ENCODE peak calls at places on chromosomes 1 and 21, in eight cellular contexts. A is spleen, U is K562, W is suprapubic skin, N is stomach, G is breast epithelium, E is endothelial cell of umbilical vein, F is GM12878. R is an unnamed sample. For H3K27me3, the result is how much of the 10 kb centered on the place peaks cover.

GRCh38 chr1:208100906-208101305 is 143.3 kb downstream of the PLXNA2 start:
- DNase-seq in G (no peak), U (peak), E (no peak), W (no peak), A (no peak), N (no peak), F (no peak), R (no peak)

GRCh38 chr1:2258996-2259395 is 30.9 kb downstream of the SKI start:
- DNase-seq in G (no peak), E (no peak), F (no peak), U (no peak), W (no peak), N (no peak), A (no peak), R (no peak)

GRCh38 chr1:86155807-86156561 is 588 bp downstream of the COL24A1 start:
- DNase-seq in W (peak), U (no peak), A (peak), E (peak), F (no peak), G (no peak), N (no peak), R (peak)

GRCh38 chr1:230228234-230228897 is 161.3 kb downstream of the GALNT2 start:
- DNase-seq in E (no peak), W (no peak), F (no peak), G (no peak), N (no peak), A (no peak), U (no peak), R (no peak)

GRCh38 chr1:30188999-30189398 is 534.4 kb downstream of the MATN1 start:
- DNase-seq in W (no peak), G (no peak), A (no peak), U (no peak), E (no peak), F (no peak), N (no peak), R (no peak)

GRCh38 chr1:2979191-2980072 is 41.8 kb upstream of the ACTRT2 start:
- DNase-seq in W (peak), U (no peak), E (no peak), N (peak), A (peak), G (no peak), F (no peak), R (peak)

GRCh38 chr1:119410977-119411376 is 4.0 kb upstream of the HSD3B2 start:
- DNase-seq in A (no peak), N (no peak), E (no peak), G (no peak), F (no peak), W (no peak), U (no peak), R (no peak)

GRCh38 chr1:10626781-10627410 is 152.1 kb downstream of the PEX14 start:
- DNase-seq in A (peak), U (no peak), G (peak), F (no peak), E (no peak), W (peak), N (no peak), R (peak)

GRCh38 chr1:239647964-239648632 is 261.7 kb downstream of the CHRM3 start:
- DNase-seq in U (no peak), F (no peak), N (no peak), E (no peak), W (no peak), G (no peak), A (no peak), R (no peak)

GRCh38 chr1:180609643-180610555 is 21.9 kb upstream of the XPR1 start:
- DNase-seq in W (no peak), U (peak), F (no peak), G (no peak), A (no peak), E (no peak), N (no peak), R (no peak)

GRCh38 chr1:48864913-48865312 is 88.2 kb upstream of the BEND5 start:
- DNase-seq in W (no peak), U (no peak), E (no peak), A (no peak), N (no peak), F (no peak), G (no peak), R (no peak)

GRCh38 chr1:91569411-91570104 is 68.9 kb downstream of the CDC7 start:
- DNase-seq in F (no peak), U (peak), A (no peak), E (peak), G (no peak), N (peak), W (peak), R (peak)

GRCh38 chr1:64871256-64871655 is 95.1 kb downstream of the JAK1 start:
- DNase-seq in U (no peak), W (no peak), E (peak), F (no peak), A (no peak), N (no peak), G (no peak), R (no peak)

GRCh38 chr1:238384381-238384780 is 493.7 kb upstream of the ZP4 start:
- DNase-seq in A (no peak), N (no peak), U (no peak), G (no peak), E (no peak), W (no peak), F (no peak), R (no peak)

GRCh38 chr1:77513839-77514763 is 168.4 kb downstream of the ZZZ3 start:
- DNase-seq in E (peak), N (no peak), U (no peak), A (no peak), F (no peak), W (no peak), G (no peak), R (no peak)

GRCh38 chr1:66757740-66758139 is 5.5 kb downstream of the DYNLT5 start:
- DNase-seq in F (no peak), E (no peak), W (no peak), A (no peak), G (no peak), U (peak), N (no peak), R (no peak)

GRCh38 chr21:45768741-45769049 is 125.2 kb downstream of the PCBP3 start:
- DNase-seq in G (no peak), U (no peak), N (no peak), A (no peak), W (peak), E (no peak), F (no peak), R (no peak)

GRCh38 chr1:235995511-235995910 is 69.4 kb downstream of the NID1 start:
- DNase-seq in F (no peak), W (no peak), U (no peak), G (no peak), A (no peak), E (no peak), N (no peak), R (no peak)

GRCh38 chr21:41659791-41660560 is 106.9 kb downstream of the RIPK4 start:
- DNase-seq in G (no peak), U (no peak), A (peak), W (peak), F (no peak), E (no peak), N (no peak), R (no peak)

GRCh38 chr1:6294080-6294867 is 33.4 kb upstream of the GPR153 start:
- DNase-seq in W (no peak), F (no peak), A (no peak), E (no peak), U (no peak), G (no peak), N (no peak), R (no peak)

GRCh38 chr1:54016343-54017282 is 1.4 kb downstream of the LDLRAD1 start:
- DNase-seq in G (peak), E (no peak), U (peak), W (no peak), N (peak), A (no peak), F (no peak), R (no peak)

GRCh38 chr1:91836307-91837056 is 49.5 kb downstream of the TGFBR3 start:
- DNase-seq in U (no peak), E (no peak), N (no peak), F (no peak), A (no peak), G (no peak), W (no peak), R (no peak)

GRCh38 chr1:155001688-155002474 is 721 bp upstream of the ZBTB7B start:
- DNase-seq in F (peak), W (peak), E (peak), A (peak), G (peak), U (peak), N (peak), R (peak)
- TF ChIP-seq POLR2A in F (peak), W (no peak), E (no peak), A (no peak), G (peak), U (peak), N (peak), R (peak)

GRCh38 chr1:12034381-12034801 is 15.1 kb downstream of the MIIP start:
- DNase-seq in U (peak), W (no peak), N (no peak), A (no peak), E (no peak), F (no peak), G (no peak), R (peak)

GRCh38 chr1:12035306-12035705 is 16.0 kb downstream of the MIIP start:
- DNase-seq in N (no peak), F (no peak), W (no peak), G (no peak), U (no peak), E (no peak), A (no peak), R (no peak)

GRCh38 chr1:12029720-12030339 is 10.5 kb downstream of the MIIP start:
- DNase-seq in G (no peak), W (no peak), N (no peak), U (no peak), E (no peak), F (no peak), A (no peak), R (no peak)

GRCh38 chr1:12031039-12031980 is 12.0 kb downstream of the MIIP start:
- DNase-seq in N (peak), E (peak), U (peak), A (no peak), W (no peak), F (no peak), G (no peak), R (no peak)

GRCh38 chr1:12032141-12032710 is 12.9 kb downstream of the MIIP start:
- DNase-seq in W (no peak), U (no peak), N (no peak), E (no peak), G (no peak), F (no peak), A (no peak), R (no peak)
- TF ChIP-seq POLR2AphosphoS5 in W (no peak), U (no peak), N (no peak), E (no peak), G (no peak), F (no peak), A (no peak), R (no peak)

DNA sequence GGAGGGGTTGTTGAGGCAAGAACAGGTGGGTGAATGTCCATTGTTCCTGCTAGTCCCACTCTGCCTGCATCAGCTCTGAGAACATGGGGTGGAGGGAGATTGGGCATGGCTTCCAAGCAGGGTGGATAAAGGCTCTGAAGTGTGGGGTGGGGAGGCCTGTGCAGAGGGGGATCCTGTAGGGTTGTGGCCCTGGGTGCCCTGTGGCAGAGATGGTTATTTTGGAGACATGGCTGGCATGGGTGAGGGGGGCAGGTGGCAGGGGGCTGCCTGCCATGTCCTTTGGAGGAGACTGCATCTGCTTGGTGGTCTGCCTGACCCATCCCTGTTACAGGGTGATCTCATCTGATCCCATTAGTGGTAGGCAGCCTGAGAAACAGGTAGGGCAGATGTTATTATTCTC is 11.2 kb downstream of the MYOG start:
- DNase-seq in U (no peak), G (no peak), F (no peak), A (no peak), W (no peak), N (no peak), E (no peak), R (peak)
- H3K27me3 ChIP-seq in U (under half), G (under half), F (under half), A (under half), W (under half), N (under half), E (half or more), R (under half)

GRCh38 chr1:150282558-150282958 is 204 bp downstream of the CIART start:
- DNase-seq in F (no peak), U (no peak), G (peak), A (peak), E (no peak), W (peak), N (no peak), R (no peak)
- TF ChIP-seq POLR2A in F (no peak), U (no peak), G (no peak), A (no peak), E (no peak), W (no peak), N (no peak), R (peak)

GRCh38 chr1:165375623-165376022 is 19.1 kb upstream of the LMX1A start:
- DNase-seq in G (no peak), F (no peak), N (no peak), E (peak), W (no peak), U (no peak), A (no peak), R (no peak)
- TF ChIP-seq POLR2AphosphoS5 in G (no peak), F (no peak), N (no peak), E (no peak), W (no peak), U (no peak), A (no peak), R (no peak)

GRCh38 chr1:11691928-11692711 is 610 bp downstream of the DRAXIN start:
- DNase-seq in N (no peak), A (no peak), G (no peak), E (no peak), F (no peak), U (no peak), W (no peak), R (no peak)
- H3K27me3 ChIP-seq in N (under half), A (under half), G (under half), E (under half), F (under half), U (under half), W (half or more), R (half or more)

GRCh38 chr1:22080184-22080583 is 27.7 kb downstream of the CDC42 start:
- DNase-seq in F (no peak), G (no peak), A (no peak), W (no peak), N (no peak), E (no peak), U (no peak), R (no peak)
- TF ChIP-seq POLR2A in F (no peak), G (no peak), A (no peak), W (no peak), N (no peak), E (no peak), U (no peak), R (no peak)

GRCh38 chr1:117586747-117587478 is 18.9 kb upstream of the TENT5C start:
- DNase-seq in W (peak), F (no peak), N (no peak), U (no peak), E (no peak), G (no peak), A (peak), R (peak)
- TF ChIP-seq POLR2AphosphoS5 in W (no peak), F (no peak), N (no peak), U (no peak), E (no peak), G (no peak), A (no peak), R (no peak)

DNA sequence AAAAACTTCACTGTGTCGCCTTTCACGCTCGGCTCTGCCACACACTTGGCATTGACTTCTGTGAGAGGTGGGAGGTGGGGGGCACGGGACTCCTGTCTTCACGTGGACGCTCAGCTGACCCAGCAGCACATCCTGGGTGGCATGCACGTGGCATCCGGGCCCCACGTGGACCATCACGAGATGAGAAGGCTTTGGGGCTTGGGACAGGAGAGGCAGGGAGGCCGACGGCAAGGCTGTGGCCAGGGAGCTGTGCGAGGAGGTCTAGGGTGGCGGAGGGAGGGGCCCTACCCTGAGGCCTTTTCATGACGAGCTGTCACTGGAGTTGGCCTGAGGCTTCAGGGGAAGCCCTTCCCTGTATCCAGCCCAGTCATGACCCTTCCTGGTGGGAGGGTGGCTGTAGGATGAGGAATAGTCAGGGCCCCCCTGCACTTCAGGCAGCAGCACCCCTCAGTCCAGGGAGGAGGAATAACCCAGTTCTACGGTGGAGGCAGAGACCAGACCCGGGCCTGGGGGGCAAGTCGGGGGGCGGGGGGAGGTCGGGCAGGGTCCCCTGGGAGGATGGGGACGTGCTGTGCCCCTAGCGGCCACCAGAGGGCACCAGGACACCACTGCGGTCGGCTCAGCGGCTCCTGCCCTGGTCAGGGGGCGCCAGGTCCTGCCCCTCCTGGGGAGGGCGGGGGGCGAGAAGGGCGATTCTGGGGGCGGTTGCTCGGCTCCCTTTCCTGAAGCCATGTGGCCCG is 2.0 kb upstream of the PERM1 start:
- DNase-seq in A (peak), N (peak), W (no peak), F (no peak), G (no peak), U (peak), E (no peak), R (peak)
- H3K27me3 ChIP-seq in A (under half), N (under half), W (half or more), F (under half), G (under half), U (under half), E (under half), R (under half)

GRCh38 chr21:35048706-35049617 is at the start of gene RUNX1:
- DNase-seq in W (no peak), A (peak), E (peak), N (peak), F (peak), U (peak), G (no peak), R (no peak)
- TF ChIP-seq POLR2A in W (no peak), A (peak), E (no peak), N (no peak), F (peak), U (no peak), G (no peak), R (no peak)

R was measured in sigmoid colon.